ENCODE peak calls at places on chromosomes 2 and 18, in five cellular contexts. One of them, this sample, is unnamed.

GRCh38 chr18:43571078-43571689 is 293.9 kb upstream of the SYT4 start:
- DNase-seq in GM19239: no peak
- DNase-seq in fibroblast of mammary gland: peak
- DNase-seq in NCI-H1694 treated with DMSO at 0.1 percent for 48 hours: peak
- DNase-seq in NCI-H774: peak
- DNase-seq in this sample: no peak

GRCh38 chr2:219495531-219496122 is 3.1 kb upstream of the GMPPA start:
- DNase-seq in GM19239: peak
- DNase-seq in fibroblast of mammary gland: peak
- DNase-seq in NCI-H1694 treated with DMSO at 0.1 percent for 48 hours: peak
- DNase-seq in NCI-H774: no peak
- DNase-seq in this sample: peak

GRCh38 chr2:181371782-181372292 is 85.3 kb upstream of the ITGA4 start:
- DNase-seq in GM19239: no peak
- DNase-seq in fibroblast of mammary gland: peak
- DNase-seq in NCI-H1694 treated with DMSO at 0.1 percent for 48 hours: no peak
- DNase-seq in NCI-H774: no peak
- DNase-seq in this sample: no peak

GRCh38 chr2:181411105-181411849 is 45.9 kb upstream of the ITGA4 start:
- DNase-seq in GM19239: no peak
- DNase-seq in fibroblast of mammary gland: no peak
- DNase-seq in NCI-H1694 treated with DMSO at 0.1 percent for 48 hours: peak
- DNase-seq in NCI-H774: peak
- DNase-seq in this sample: no peak

GRCh38 chr2:132489150-132489549 is 72.5 kb downstream of the GPR39 start:
- DNase-seq in GM19239: no peak
- DNase-seq in fibroblast of mammary gland: no peak
- DNase-seq in NCI-H1694 treated with DMSO at 0.1 percent for 48 hours: no peak
- DNase-seq in NCI-H774: no peak
- DNase-seq in this sample: no peak

GRCh38 chr18:51070545-51070944 is 40.5 kb downstream of the SMAD4 start:
- DNase-seq in GM19239: no peak
- DNase-seq in fibroblast of mammary gland: peak
- DNase-seq in NCI-H1694 treated with DMSO at 0.1 percent for 48 hours: no peak
- DNase-seq in NCI-H774: no peak
- DNase-seq in this sample: no peak

GRCh38 chr2:166900700-166901099 is 12.4 kb downstream of the XIRP2 start:
- DNase-seq in GM19239: no peak
- DNase-seq in fibroblast of mammary gland: peak
- DNase-seq in NCI-H1694 treated with DMSO at 0.1 percent for 48 hours: no peak
- DNase-seq in NCI-H774: no peak
- DNase-seq in this sample: no peak

GRCh38 chr2:29878898-29879297 is 42.5 kb downstream of the ALK start:
- DNase-seq in GM19239: no peak
- DNase-seq in fibroblast of mammary gland: peak
- DNase-seq in NCI-H1694 treated with DMSO at 0.1 percent for 48 hours: no peak
- DNase-seq in NCI-H774: no peak
- DNase-seq in this sample: no peak

GRCh38 chr2:181356526-181356925 is 100.7 kb upstream of the ITGA4 start:
- DNase-seq in GM19239: no peak
- DNase-seq in fibroblast of mammary gland: no peak
- DNase-seq in NCI-H1694 treated with DMSO at 0.1 percent for 48 hours: no peak
- DNase-seq in NCI-H774: no peak
- DNase-seq in this sample: no peak

GRCh38 chr18:67794512-67794911 is 278.0 kb upstream of the DSEL start:
- DNase-seq in GM19239: no peak
- DNase-seq in fibroblast of mammary gland: peak
- DNase-seq in NCI-H1694 treated with DMSO at 0.1 percent for 48 hours: no peak
- DNase-seq in NCI-H774: no peak
- DNase-seq in this sample: no peak

GRCh38 chr2:67065046-67065445 is 332.1 kb upstream of the ETAA1 start:
- DNase-seq in GM19239: no peak
- DNase-seq in fibroblast of mammary gland: peak
- DNase-seq in NCI-H1694 treated with DMSO at 0.1 percent for 48 hours: no peak
- DNase-seq in NCI-H774: no peak
- DNase-seq in this sample: peak

GRCh38 chr18:63168287-63168686 is 151.3 kb downstream of the BCL2 start:
- DNase-seq in GM19239: no peak
- DNase-seq in fibroblast of mammary gland: peak
- DNase-seq in NCI-H1694 treated with DMSO at 0.1 percent for 48 hours: no peak
- DNase-seq in NCI-H774: no peak
- DNase-seq in this sample: no peak

GRCh38 chr2:212227755-212228154 is 310.8 kb downstream of the ERBB4 start:
- DNase-seq in GM19239: no peak
- DNase-seq in fibroblast of mammary gland: peak
- DNase-seq in NCI-H1694 treated with DMSO at 0.1 percent for 48 hours: peak
- DNase-seq in NCI-H774: peak
- DNase-seq in this sample: no peak

GRCh38 chr2:98517636-98518035 is 73.0 kb downstream of the INPP4A start:
- DNase-seq in GM19239: no peak
- DNase-seq in fibroblast of mammary gland: peak
- DNase-seq in NCI-H1694 treated with DMSO at 0.1 percent for 48 hours: no peak
- DNase-seq in NCI-H774: no peak
- DNase-seq in this sample: no peak

GRCh38 chr2:226909836-226910235 is 74.0 kb downstream of the RHBDD1 start:
- DNase-seq in GM19239: no peak
- DNase-seq in fibroblast of mammary gland: no peak
- DNase-seq in NCI-H1694 treated with DMSO at 0.1 percent for 48 hours: no peak
- DNase-seq in NCI-H774: no peak
- DNase-seq in this sample: no peak

GRCh38 chr2:71713581-71714580 is 260.5 kb downstream of the DYSF start:
- DNase-seq in GM19239: no peak
- DNase-seq in fibroblast of mammary gland: peak
- DNase-seq in NCI-H1694 treated with DMSO at 0.1 percent for 48 hours: no peak
- DNase-seq in NCI-H774: no peak
- DNase-seq in this sample: peak

GRCh38 chr2:198371902-198372611 is 567.7 kb downstream of the PLCL1 start:
- DNase-seq in GM19239: peak
- DNase-seq in fibroblast of mammary gland: peak
- DNase-seq in NCI-H1694 treated with DMSO at 0.1 percent for 48 hours: no peak
- DNase-seq in NCI-H774: no peak
- DNase-seq in this sample: no peak

GRCh38 chr2:154740360-154740759 is 41.9 kb downstream of the KCNJ3 start:
- DNase-seq in GM19239: no peak
- DNase-seq in fibroblast of mammary gland: no peak
- DNase-seq in NCI-H1694 treated with DMSO at 0.1 percent for 48 hours: peak
- DNase-seq in NCI-H774: no peak
- DNase-seq in this sample: no peak

GRCh38 chr2:230205034-230205433 is 14.8 kb downstream of the SP110 start:
- DNase-seq in GM19239: no peak
- DNase-seq in fibroblast of mammary gland: no peak
- DNase-seq in NCI-H1694 treated with DMSO at 0.1 percent for 48 hours: no peak
- DNase-seq in NCI-H774: no peak
- DNase-seq in this sample: no peak

GRCh38 chr2:14907014-14907612 is 274.6 kb downstream of the LRATD1 start:
- DNase-seq in GM19239: no peak
- DNase-seq in fibroblast of mammary gland: no peak
- DNase-seq in NCI-H1694 treated with DMSO at 0.1 percent for 48 hours: peak
- DNase-seq in NCI-H774: no peak
- DNase-seq in this sample: no peak

GRCh38 chr18:63301458-63301857 is 18.1 kb downstream of the BCL2 start:
- DNase-seq in GM19239: no peak
- DNase-seq in fibroblast of mammary gland: peak
- DNase-seq in NCI-H1694 treated with DMSO at 0.1 percent for 48 hours: no peak
- DNase-seq in NCI-H774: no peak
- DNase-seq in this sample: no peak

GRCh38 chr2:9627310-9627709 is 3.5 kb downstream of the YWHAQ start:
- DNase-seq in GM19239: no peak
- DNase-seq in fibroblast of mammary gland: peak
- DNase-seq in NCI-H1694 treated with DMSO at 0.1 percent for 48 hours: no peak
- DNase-seq in NCI-H774: no peak
- DNase-seq in this sample: no peak